ENCODE peak calls at places on chromosome 16, in nine cellular contexts. N is psoas muscle; F is neural progenitor cell; Q is spleen; P is gastrocnemius medialis; Z is CD8-positive, alpha-beta T cell; I is cardiac muscle cell; J is pancreas; U is right lobe of liver. H is an unnamed sample.

GRCh38 chr16:68486671-68487495 is 38.6 kb upstream of the SMPD3 start:
- DNase-seq in N (no peak), Q (no peak), U (no peak), Z (no peak), I (no peak), J (no peak), F (peak), P (no peak), H (no peak)

GRCh38 chr16:17160285-17160854 is 310.4 kb downstream of the XYLT1 start:
- DNase-seq in N (no peak), F (peak), P (no peak), J (no peak), I (no peak), U (no peak), Q (no peak), Z (no peak), H (no peak)

GRCh38 chr16:85931596-85932402 is 32.8 kb downstream of the IRF8 start:
- DNase-seq in F (no peak), P (no peak), Z (no peak), N (no peak), Q (no peak), J (no peak), U (no peak), I (no peak), H (no peak)

GRCh38 chr16:27452569-27453475 is 50.8 kb downstream of the IL21R start:
- DNase-seq in P (no peak), Z (no peak), U (no peak), I (no peak), J (no peak), Q (no peak), F (no peak), N (no peak), H (no peak)

GRCh38 chr16:65418435-65418834 is 296.6 kb upstream of the CDH11 start:
- DNase-seq in Z (no peak), Q (no peak), I (no peak), J (no peak), P (no peak), U (no peak), F (no peak), N (no peak), H (no peak)

GRCh38 chr16:67234180-67234597 is 7.3 kb downstream of the TMEM208 start:
- DNase-seq in P (no peak), U (no peak), Z (no peak), Q (peak), I (no peak), F (no peak), N (no peak), J (no peak), H (no peak)

GRCh38 chr16:14196011-14196410 is 124.9 kb downstream of the MRTFB start:
- DNase-seq in N (no peak), I (peak), J (no peak), Z (no peak), F (no peak), P (no peak), U (no peak), Q (no peak), H (no peak)

GRCh38 chr16:86664518-86665318 is 86.4 kb downstream of the FOXL1 start:
- DNase-seq in U (no peak), Z (no peak), N (no peak), P (peak), J (no peak), Q (no peak), F (no peak), I (peak), H (no peak)

GRCh38 chr16:72042157-72042660 is 12.1 kb upstream of the HP start:
- DNase-seq in P (peak), I (no peak), J (no peak), U (peak), Z (no peak), N (peak), Q (no peak), F (no peak), H (no peak)

GRCh38 chr16:27531186-27531585 is 18.5 kb downstream of the GTF3C1 start:
- DNase-seq in N (no peak), Z (no peak), U (no peak), I (no peak), P (no peak), J (no peak), F (no peak), Q (peak), H (no peak)

GRCh38 chr16:89023151-89023551 is 46.1 kb upstream of the CBFA2T3 start:
- DNase-seq in Q (peak), I (no peak), N (no peak), P (no peak), F (no peak), Z (no peak), J (peak), U (no peak), H (no peak)
- TF ChIP-seq CTCF in Q (no peak), I (no peak), N (no peak), P (no peak), F (no peak), Z (no peak), J (no peak), U (no peak), H (no peak)

GRCh38 chr16:56989988-56990387 is 631 bp downstream of the NLRC5 start:
- DNase-seq in N (no peak), Z (no peak), Q (no peak), P (no peak), I (no peak), F (no peak), U (no peak), J (no peak), H (no peak)
- H3K27ac ChIP-seq in N (peak), Z (peak), Q (peak), P (peak), I (no peak), F (no peak), U (peak), J (no peak), H (peak)

DNA sequence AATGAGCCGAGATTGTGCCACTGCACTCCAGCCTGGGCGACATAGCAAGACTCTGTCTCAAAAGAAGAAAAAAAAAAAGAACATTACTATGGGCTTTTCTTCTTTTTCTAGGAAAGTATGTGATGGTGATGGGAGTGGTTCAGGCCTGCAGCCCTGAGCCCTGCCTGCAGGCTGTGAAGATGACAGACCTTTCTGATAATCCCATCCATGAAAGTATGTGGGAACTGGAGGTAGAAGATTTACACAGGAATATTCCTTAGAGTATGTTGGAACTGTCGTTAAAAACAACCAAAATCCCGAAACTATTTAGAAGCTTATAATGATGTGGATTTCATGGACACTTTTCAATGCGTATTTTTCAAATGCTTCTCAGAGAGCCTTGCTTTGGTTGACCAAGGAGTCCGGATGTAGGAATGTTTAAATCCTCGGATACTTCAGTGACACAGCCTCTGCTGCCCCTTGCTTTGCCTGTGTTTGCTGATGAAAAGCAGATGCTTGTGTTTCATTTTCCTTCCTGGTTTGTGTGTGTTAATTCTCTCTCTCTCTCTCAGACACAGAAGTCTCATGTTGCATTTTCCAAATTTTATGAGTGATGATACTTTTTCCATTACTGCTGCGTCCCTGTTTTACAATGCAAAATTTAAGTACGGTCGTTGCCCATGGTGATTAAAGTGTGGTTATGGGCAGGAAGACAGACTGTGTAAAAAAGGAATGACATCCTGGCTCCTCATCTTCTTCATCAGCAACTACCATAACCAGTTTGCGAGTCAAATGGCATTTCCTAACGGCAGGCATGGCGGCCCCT is 5.5 kb downstream of the RMI2 start:
- DNase-seq in Q (no peak), P (no peak), U (no peak), I (peak), F (no peak), Z (no peak), J (no peak), N (no peak), H (no peak)
- H3K4me3 ChIP-seq in Q (no peak), P (no peak), U (no peak), I (no peak), F (no peak), Z (no peak), J (no peak), N (no peak), H (no peak)

DNA sequence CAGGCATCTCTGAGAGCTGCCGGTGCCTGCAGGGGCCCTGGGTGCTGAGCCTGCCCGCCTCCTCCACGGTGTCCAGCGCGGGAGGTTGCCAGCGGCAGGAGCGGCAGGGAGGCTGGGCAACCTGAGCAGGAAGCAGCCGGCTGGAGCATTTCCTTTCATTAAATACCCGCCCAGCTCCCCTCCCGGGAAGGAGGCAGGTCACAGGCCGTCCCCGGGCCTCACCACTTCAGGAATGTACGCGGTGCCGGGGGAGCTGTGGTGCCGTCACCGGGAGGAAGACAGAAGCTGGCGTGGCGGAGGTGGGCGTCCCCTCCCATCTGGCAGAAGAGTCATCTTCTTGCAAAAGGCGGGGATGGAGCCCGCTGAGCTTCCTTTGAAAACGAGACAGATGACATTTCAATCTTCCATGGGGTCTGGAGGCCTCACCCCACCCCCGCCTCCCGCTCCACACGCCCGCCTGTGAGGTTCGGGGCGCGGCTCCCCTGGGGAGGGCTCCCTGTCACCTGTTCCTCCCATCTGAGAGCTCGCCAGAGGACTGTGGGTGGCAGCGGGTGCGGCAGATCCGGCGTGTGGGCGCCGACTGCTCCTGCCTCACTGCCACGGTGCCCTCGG is 16.0 kb downstream of the SOX8 start:
- DNase-seq in U (no peak), J (no peak), Z (peak), F (peak), P (no peak), Q (no peak), I (peak), N (no peak), H (no peak)
- TF ChIP-seq CTCF in U (no peak), J (no peak), Z (no peak), F (no peak), P (no peak), Q (no peak), I (no peak), N (no peak), H (no peak)

GRCh38 chr16:81137012-81137335 is 40.8 kb upstream of the GCSH start:
- DNase-seq in J (no peak), Q (no peak), U (no peak), I (peak), N (no peak), F (peak), Z (no peak), P (no peak), H (no peak)
- H3K27ac ChIP-seq in J (no peak), Q (no peak), U (no peak), I (no peak), N (no peak), F (no peak), Z (no peak), P (no peak), H (peak)

GRCh38 chr16:21284414-21284813 is 6.3 kb upstream of the CRYM start:
- DNase-seq in Q (no peak), F (no peak), I (no peak), J (no peak), P (no peak), U (no peak), Z (no peak), N (no peak), H (no peak)
- H3K4me3 ChIP-seq in Q (peak), F (peak), I (peak), J (no peak), P (no peak), U (no peak), Z (no peak), N (peak), H (peak)

GRCh38 chr16:30901201-30902069 is 5.0 kb downstream of the CTF1 start:
- DNase-seq in F (no peak), J (no peak), Z (no peak), P (no peak), N (no peak), Q (no peak), I (peak), U (no peak), H (no peak)

GRCh38 chr16:30900588-30900987 is 4.2 kb downstream of the CTF1 start:
- DNase-seq in J (no peak), I (no peak), Z (no peak), N (no peak), Q (no peak), P (no peak), F (no peak), U (no peak), H (no peak)

GRCh38 chr16:30903002-30903401 is 6.6 kb downstream of the CTF1 start:
- DNase-seq in Q (no peak), J (no peak), U (no peak), N (no peak), F (no peak), Z (no peak), I (no peak), P (no peak), H (no peak)

GRCh38 chr16:30903596-30903995 is 7.2 kb downstream of the CTF1 start:
- DNase-seq in Q (no peak), P (peak), F (no peak), U (no peak), Z (no peak), I (peak), J (no peak), N (no peak), H (no peak)

DNA sequence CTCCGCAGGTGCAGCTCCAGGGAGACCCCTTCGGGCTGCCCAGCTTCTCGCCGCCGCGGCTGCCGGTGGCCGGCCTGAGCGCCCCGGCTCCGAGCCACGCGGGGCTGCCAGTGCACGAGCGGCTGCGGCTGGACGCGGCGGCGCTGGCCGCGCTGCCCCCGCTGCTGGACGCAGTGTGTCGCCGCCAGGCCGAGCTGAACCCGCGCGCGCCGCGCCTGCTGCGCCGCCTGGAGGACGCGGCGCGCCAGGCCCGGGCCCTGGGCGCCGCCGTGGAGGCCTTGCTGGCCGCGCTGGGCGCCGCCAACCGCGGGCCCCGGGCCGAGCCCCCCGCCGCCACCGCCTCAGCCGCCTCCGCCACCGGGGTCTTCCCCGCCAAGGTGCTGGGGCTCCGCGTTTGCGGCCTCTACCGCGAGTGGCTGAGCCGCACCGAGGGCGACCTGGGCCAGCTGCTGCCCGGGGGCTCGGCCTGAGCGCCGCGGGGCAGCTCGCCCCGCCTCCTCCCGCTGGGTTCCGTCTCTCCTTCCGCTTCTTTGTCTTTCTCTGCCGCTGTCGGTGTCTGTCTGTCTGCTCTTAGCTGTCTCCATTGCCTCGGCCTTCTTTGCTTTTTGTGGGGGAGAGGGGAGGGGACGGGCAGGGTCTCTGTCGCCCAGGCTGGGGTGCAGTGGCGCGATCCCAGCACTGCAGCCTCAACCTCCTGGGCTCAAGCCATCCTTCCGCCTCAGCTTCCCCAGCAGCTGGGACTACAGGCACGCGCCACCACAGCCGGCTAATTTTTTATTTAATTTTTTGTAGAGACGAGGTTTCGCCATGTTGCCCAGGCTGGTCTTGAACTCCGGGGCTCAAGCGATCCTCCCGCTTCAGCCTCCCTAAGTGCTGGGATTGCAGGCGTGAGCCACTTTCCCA is 5.9 kb downstream of the CTF1 start:
- DNase-seq in U (peak), F (peak), Q (peak), N (peak), P (no peak), I (peak), J (peak), Z (peak), H (peak)
- TF ChIP-seq CTCF in U (no peak), F (no peak), Q (peak), N (peak), P (peak), I (no peak), J (no peak), Z (no peak), H (no peak)